ENCODE peak calls at places on chromosomes 1 and 21, in five cellular contexts. One of them, this sample, is unnamed.

GRCh38 chr1:162366671-162367070 is 10.0 kb downstream of the SPATA46 start:
- DNase-seq in HCT116: no peak
- DNase-seq in aorta: no peak
- DNase-seq in GM23338: no peak
- DNase-seq in mammary epithelial cell: no peak
- DNase-seq in this sample: no peak

GRCh38 chr1:118249641-118250040 is 64.6 kb upstream of the SPAG17 start:
- DNase-seq in HCT116: no peak
- DNase-seq in mammary epithelial cell: no peak
- DNase-seq in aorta: no peak
- DNase-seq in GM23338: peak; percentile 11
- DNase-seq in this sample: no peak

GRCh38 chr1:15538750-15539149 is 12.1 kb downstream of the DNAJC16 start:
- DNase-seq in HCT116: no peak
- DNase-seq in mammary epithelial cell: no peak
- DNase-seq in GM23338: no peak
- DNase-seq in aorta: no peak
- DNase-seq in this sample: no peak

GRCh38 chr1:224292419-224292818 is 37.6 kb downstream of the NVL start:
- DNase-seq in mammary epithelial cell: peak; percentile 78
- DNase-seq in GM23338: no peak
- DNase-seq in aorta: no peak
- DNase-seq in HCT116: no peak
- DNase-seq in this sample: no peak

GRCh38 chr1:44907909-44908308 is 64.9 kb upstream of the PTCH2 start:
- DNase-seq in HCT116: no peak
- DNase-seq in aorta: no peak
- DNase-seq in GM23338: no peak
- DNase-seq in mammary epithelial cell: no peak
- DNase-seq in this sample: no peak

GRCh38 chr21:43718872-43719747 is at the start of gene PDXK:
- DNase-seq in mammary epithelial cell: peak; percentile 79
- DNase-seq in GM23338: peak; percentile 88
- DNase-seq in HCT116: peak; percentile 46
- DNase-seq in aorta: peak; percentile 91
- DNase-seq in this sample: peak; percentile 94

GRCh38 chr1:2580691-2581090 is 5.9 kb upstream of the PRXL2B start:
- DNase-seq in mammary epithelial cell: no peak
- DNase-seq in HCT116: no peak
- DNase-seq in GM23338: no peak
- DNase-seq in aorta: peak; percentile 34
- DNase-seq in this sample: no peak

GRCh38 chr1:27726173-27726793 is 522 bp downstream of the FAM76A start:
- DNase-seq in mammary epithelial cell: peak; percentile 38
- DNase-seq in aorta: peak; percentile 71
- DNase-seq in HCT116: peak; percentile 19
- DNase-seq in GM23338: peak; percentile 67
- DNase-seq in this sample: no peak

GRCh38 chr1:223704921-223705878 is 7.1 kb upstream of the CAPN2 start:
- DNase-seq in aorta: peak; percentile 64
- DNase-seq in mammary epithelial cell: no peak
- DNase-seq in HCT116: no peak
- DNase-seq in GM23338: no peak
- DNase-seq in this sample: peak; percentile 42

GRCh38 chr1:39758556-39759435 is 12.4 kb downstream of the OXCT2 start:
- DNase-seq in GM23338: no peak
- DNase-seq in aorta: no peak
- DNase-seq in HCT116: no peak
- DNase-seq in mammary epithelial cell: no peak
- DNase-seq in this sample: no peak

GRCh38 chr1:171699526-171699925 is 42.3 kb downstream of the VAMP4 start:
- DNase-seq in GM23338: no peak
- DNase-seq in mammary epithelial cell: no peak
- DNase-seq in aorta: no peak
- DNase-seq in HCT116: no peak
- DNase-seq in this sample: no peak

GRCh38 chr1:22376976-22377375 is 74.7 kb upstream of the ZBTB40 start:
- DNase-seq in mammary epithelial cell: no peak
- DNase-seq in GM23338: no peak
- DNase-seq in HCT116: no peak
- DNase-seq in aorta: no peak
- DNase-seq in this sample: no peak

GRCh38 chr1:223405507-223405906 is 12.3 kb downstream of the CCDC185 start:
- DNase-seq in mammary epithelial cell: no peak
- DNase-seq in HCT116: no peak
- DNase-seq in GM23338: no peak
- DNase-seq in aorta: no peak
- DNase-seq in this sample: no peak

GRCh38 chr1:234965128-234965527 is 163.5 kb downstream of the TOMM20 start:
- DNase-seq in aorta: no peak
- DNase-seq in GM23338: no peak
- DNase-seq in HCT116: no peak
- DNase-seq in mammary epithelial cell: no peak
- DNase-seq in this sample: peak; percentile 9

GRCh38 chr1:189429610-189430009 is 1048.1 kb downstream of the BRINP3 start:
- DNase-seq in mammary epithelial cell: peak; percentile 37
- DNase-seq in aorta: no peak
- DNase-seq in GM23338: peak; percentile 90
- DNase-seq in HCT116: peak; percentile 52
- DNase-seq in this sample: no peak

GRCh38 chr1:151837841-151838490 is 1.7 kb downstream of the C2CD4D start:
- DNase-seq in GM23338: peak; percentile 43
- DNase-seq in HCT116: no peak
- DNase-seq in mammary epithelial cell: no peak
- DNase-seq in aorta: no peak
- DNase-seq in this sample: peak; percentile 54

GRCh38 chr1:24018611-24019580 is 38.8 kb upstream of the SRSF10 start:
- DNase-seq in aorta: peak; percentile 95
- DNase-seq in HCT116: peak; percentile 79
- DNase-seq in GM23338: peak; percentile 74
- DNase-seq in mammary epithelial cell: peak; percentile 95
- DNase-seq in this sample: peak; percentile 93
- H3K4me1 ChIP-seq in aorta: peaks cover 6% of the 10 kb centered on the region
- H3K4me1 ChIP-seq in HCT116: peaks cover 48% of the 10 kb centered on the region
- H3K4me1 ChIP-seq in GM23338: peaks cover 16% of the 10 kb centered on the region
- H3K4me1 ChIP-seq in mammary epithelial cell: peaks cover 33% of the 10 kb centered on the region
- H3K4me1 ChIP-seq in this sample: no peaks in the 10 kb centered on the region

GRCh38 chr21:38909109-38909508 is 103.4 kb downstream of the ETS2 start:
- DNase-seq in aorta: no peak
- DNase-seq in HCT116: no peak
- DNase-seq in GM23338: no peak
- DNase-seq in mammary epithelial cell: no peak
- DNase-seq in this sample: no peak
- H3K27ac ChIP-seq in aorta: no peak overlapping the region
- H3K27ac ChIP-seq in HCT116: no peak overlapping the region
- H3K27ac ChIP-seq in GM23338: no peak overlapping the region
- H3K27ac ChIP-seq in mammary epithelial cell: no peak overlapping the region
- H3K27ac ChIP-seq in this sample: peak overlapping the region; percentile 88

DNA sequence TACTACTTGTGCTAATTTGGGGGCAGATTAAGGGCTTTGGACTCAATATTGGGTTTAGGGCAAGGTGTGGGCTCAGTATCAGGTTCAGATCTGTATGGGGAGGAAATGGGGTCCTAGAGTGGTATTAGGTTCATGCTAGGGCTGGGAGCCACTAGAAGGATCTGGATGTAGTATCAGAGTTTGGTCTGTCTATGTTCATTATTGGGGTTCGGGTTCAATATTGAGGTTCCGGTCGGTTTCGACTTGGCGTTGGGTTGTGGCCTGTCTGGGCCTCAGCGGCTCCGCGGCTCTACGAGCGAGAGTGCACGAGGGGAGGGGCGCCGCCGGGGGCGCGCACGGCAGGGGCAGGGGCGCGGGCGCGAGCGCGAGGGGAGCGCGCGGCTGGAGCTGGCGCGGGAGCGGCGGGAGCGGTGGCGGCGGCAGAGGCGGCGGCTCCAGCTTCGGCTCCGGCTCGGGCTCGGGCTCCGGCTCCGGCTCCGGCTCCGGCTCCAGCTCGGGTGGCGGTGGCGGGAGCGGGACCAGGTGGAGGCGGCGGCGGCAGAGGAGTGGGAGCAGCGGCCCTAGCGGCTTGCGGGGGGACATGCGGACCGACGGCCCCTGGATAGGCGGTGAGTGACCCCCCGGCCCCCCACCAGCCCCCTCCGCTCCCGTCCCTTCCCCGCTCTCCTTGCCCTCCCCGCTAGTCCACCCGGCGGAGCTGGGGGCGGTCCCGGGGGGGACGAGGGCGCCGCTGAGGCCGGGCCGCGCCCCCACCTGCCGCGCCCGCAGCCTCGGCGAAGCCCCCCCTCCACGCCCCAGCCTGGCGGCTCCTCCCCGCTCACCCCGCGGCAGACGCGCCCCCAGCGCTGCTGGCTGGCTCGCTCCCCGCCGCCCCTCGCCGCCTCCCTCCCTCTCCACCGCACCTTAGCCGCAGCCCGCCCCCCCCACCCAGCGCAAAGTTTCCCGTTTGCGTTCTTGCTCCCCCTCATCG is at the start of gene PTPRF:
- DNase-seq in HCT116: no peak
- DNase-seq in GM23338: peak; percentile 81
- DNase-seq in aorta: peak; percentile 61
- DNase-seq in mammary epithelial cell: peak; percentile 35
- DNase-seq in this sample: peak; percentile 86
- H3K4me1 ChIP-seq in HCT116: peaks cover 65% of the 10 kb centered on the region
- H3K4me1 ChIP-seq in GM23338: peaks cover 44% of the 10 kb centered on the region
- H3K4me1 ChIP-seq in aorta: no peaks in the 10 kb centered on the region
- H3K4me1 ChIP-seq in mammary epithelial cell: peaks cover 23% of the 10 kb centered on the region
- H3K4me1 ChIP-seq in this sample: peaks cover 44% of the 10 kb centered on the region

GRCh38 chr1:167553136-167554027 is at the start of gene CREG1:
- DNase-seq in aorta: peak; percentile 97
- DNase-seq in GM23338: peak; percentile 98
- DNase-seq in mammary epithelial cell: peak; percentile 92
- DNase-seq in HCT116: peak; percentile 75
- DNase-seq in this sample: peak; percentile 93
- H3K27ac ChIP-seq in aorta: no peak within 1 kb of the TSS
- H3K27ac ChIP-seq in GM23338: no peak within 1 kb of the TSS
- H3K27ac ChIP-seq in mammary epithelial cell: peak within 1 kb of the TSS; percentile 47
- H3K27ac ChIP-seq in HCT116: peak within 1 kb of the TSS; percentile 50
- H3K27ac ChIP-seq in this sample: peak within 1 kb of the TSS; percentile 88

GRCh38 chr1:84809023-84809422 is 84.0 kb downstream of the LPAR3 start:
- DNase-seq in GM23338: no peak
- DNase-seq in aorta: no peak
- DNase-seq in mammary epithelial cell: no peak
- DNase-seq in HCT116: no peak
- DNase-seq in this sample: no peak

GRCh38 chr1:84800090-84801073 is 92.6 kb downstream of the LPAR3 start:
- DNase-seq in aorta: no peak
- DNase-seq in mammary epithelial cell: no peak
- DNase-seq in HCT116: no peak
- DNase-seq in GM23338: no peak
- DNase-seq in this sample: no peak

DNA sequence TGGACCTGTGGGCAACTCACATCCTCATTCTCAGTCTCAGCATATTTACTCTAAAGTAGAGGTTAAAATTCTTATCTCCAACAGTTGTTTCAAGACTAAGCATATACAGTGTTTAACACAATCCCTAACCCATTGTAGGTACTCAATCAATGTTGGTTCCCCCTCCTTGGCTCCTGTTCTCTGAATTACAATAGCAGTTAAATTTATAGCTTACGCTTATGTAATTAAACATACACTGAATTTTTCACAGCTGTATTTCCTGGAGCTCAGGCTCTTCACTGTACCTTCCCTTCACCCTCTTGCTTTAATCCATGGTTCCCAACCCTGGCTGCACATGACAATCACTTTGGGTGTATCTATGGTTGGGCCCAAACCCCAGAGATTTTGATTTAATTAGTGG is 89.4 kb downstream of the LPAR3 start:
- DNase-seq in HCT116: no peak
- DNase-seq in aorta: no peak
- DNase-seq in GM23338: no peak
- DNase-seq in mammary epithelial cell: no peak
- DNase-seq in this sample: no peak
- H3K4me1 ChIP-seq in HCT116: no peaks in the 10 kb centered on the region
- H3K4me1 ChIP-seq in aorta: no peaks in the 10 kb centered on the region
- H3K4me1 ChIP-seq in GM23338: no peaks in the 10 kb centered on the region
- H3K4me1 ChIP-seq in mammary epithelial cell: no peaks in the 10 kb centered on the region
- H3K4me1 ChIP-seq in this sample: no peaks in the 10 kb centered on the region

GRCh38 chr1:179926494-179927205 is 28.0 kb upstream of the CEP350 start:
- DNase-seq in HCT116: no peak
- DNase-seq in GM23338: no peak
- DNase-seq in aorta: no peak
- DNase-seq in mammary epithelial cell: peak; percentile 92
- DNase-seq in this sample: no peak
- H3K27ac ChIP-seq in HCT116: no peak overlapping the region
- H3K27ac ChIP-seq in GM23338: no peak overlapping the region
- H3K27ac ChIP-seq in aorta: no peak overlapping the region
- H3K27ac ChIP-seq in mammary epithelial cell: peak overlapping the region; percentile 25
- H3K27ac ChIP-seq in this sample: no peak overlapping the region

GRCh38 chr1:110888049-110888448 is 15.1 kb downstream of the CD53 start:
- DNase-seq in aorta: no peak
- DNase-seq in HCT116: no peak
- DNase-seq in mammary epithelial cell: no peak
- DNase-seq in GM23338: no peak
- DNase-seq in this sample: no peak

GRCh38 chr1:110888641-110889040 is 15.7 kb downstream of the CD53 start:
- DNase-seq in aorta: no peak
- DNase-seq in HCT116: no peak
- DNase-seq in mammary epithelial cell: no peak
- DNase-seq in GM23338: no peak
- DNase-seq in this sample: no peak

GRCh38 chr1:110896090-110896489 is 23.1 kb downstream of the CD53 start:
- DNase-seq in mammary epithelial cell: no peak
- DNase-seq in aorta: no peak
- DNase-seq in HCT116: no peak
- DNase-seq in GM23338: no peak
- DNase-seq in this sample: no peak

GRCh38 chr1:110893908-110894490 is 21.1 kb downstream of the CD53 start:
- DNase-seq in GM23338: no peak
- DNase-seq in aorta: no peak
- DNase-seq in mammary epithelial cell: peak; percentile 8
- DNase-seq in HCT116: no peak
- DNase-seq in this sample: no peak

DNA sequence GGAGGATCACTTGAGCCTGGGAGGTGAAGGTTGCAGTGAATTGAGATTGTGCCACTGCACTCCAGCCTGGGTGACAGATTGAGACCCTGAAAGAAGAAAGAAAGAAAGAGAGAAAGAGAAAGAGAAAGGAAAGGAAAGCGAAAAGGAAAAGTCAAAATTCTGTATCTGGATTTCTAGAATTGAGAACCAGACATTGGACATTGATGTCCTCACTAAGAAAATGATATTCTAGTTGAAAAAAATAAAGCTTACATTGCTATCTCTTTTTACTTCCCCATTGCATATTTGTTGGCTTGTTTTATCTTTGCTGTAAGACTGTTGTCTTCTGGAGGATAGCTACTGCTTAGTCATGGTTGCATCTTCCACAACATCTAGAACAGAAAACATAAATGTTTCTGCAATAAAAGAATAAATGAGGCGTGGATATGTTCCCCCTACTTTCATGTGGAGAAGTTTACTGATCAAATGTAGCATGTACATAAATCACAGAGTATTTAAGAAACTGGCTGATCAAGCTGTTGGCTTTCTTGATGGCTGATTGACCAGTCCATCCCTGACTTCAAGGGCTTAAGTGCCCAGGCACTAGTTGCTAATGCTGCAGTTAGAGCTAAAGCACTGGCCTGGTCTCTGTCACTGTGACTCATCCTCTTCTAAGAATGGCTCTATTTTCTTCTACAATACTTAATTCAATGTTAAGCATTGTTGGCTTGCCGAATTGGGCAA is 17.7 kb downstream of the CD53 start:
- DNase-seq in GM23338: no peak
- DNase-seq in HCT116: no peak
- DNase-seq in mammary epithelial cell: no peak
- DNase-seq in aorta: no peak
- DNase-seq in this sample: no peak
- H3K4me1 ChIP-seq in GM23338: no peaks in the 10 kb centered on the region
- H3K4me1 ChIP-seq in HCT116: no peaks in the 10 kb centered on the region
- H3K4me1 ChIP-seq in mammary epithelial cell: no peaks in the 10 kb centered on the region
- H3K4me1 ChIP-seq in aorta: no peaks in the 10 kb centered on the region
- H3K4me1 ChIP-seq in this sample: no peaks in the 10 kb centered on the region

This sample was measured in Peyer's patch.